ENCODE peak calls at places on chromosomes 13 and 19, in four cellular contexts. One of them, this sample, is unnamed.
A peak's percentile ranks its signal among the peaks of the same experiment; 100 is the strongest.

GRCh38 chr13:39281539-39282150 is 243.4 kb downstream of the NHLRC3 start:
- DNase-seq in stomach: no peak
- DNase-seq in breast epithelium: no peak
- DNase-seq in colonic mucosa: no peak
- DNase-seq in this sample: no peak

GRCh38 chr13:89951341-89951740 is 1396.1 kb upstream of the MIR17HG start:
- DNase-seq in colonic mucosa: no peak
- DNase-seq in stomach: no peak
- DNase-seq in breast epithelium: no peak
- DNase-seq in this sample: no peak

GRCh38 chr19:48994035-48994386 is 324 bp downstream of the RUVBL2 start:
- DNase-seq in breast epithelium: no peak
- DNase-seq in stomach: no peak
- DNase-seq in colonic mucosa: no peak
- DNase-seq in this sample: no peak

GRCh38 chr19:46182476-46182875 is 34.4 kb downstream of the IGFL2 start:
- DNase-seq in stomach: no peak
- DNase-seq in breast epithelium: no peak
- DNase-seq in colonic mucosa: no peak
- DNase-seq in this sample: no peak

GRCh38 chr13:46173656-46174055 is 8.3 kb downstream of the LCP1 start:
- DNase-seq in stomach: no peak
- DNase-seq in colonic mucosa: no peak
- DNase-seq in breast epithelium: no peak
- DNase-seq in this sample: no peak

GRCh38 chr19:51271015-51271600 is 20.2 kb downstream of the SIGLECL1 start:
- DNase-seq in breast epithelium: no peak
- DNase-seq in colonic mucosa: no peak
- DNase-seq in stomach: no peak
- DNase-seq in this sample: no peak

GRCh38 chr19:41626278-41626677 is 596 bp downstream of the CEACAM4 start:
- DNase-seq in breast epithelium: no peak
- DNase-seq in stomach: no peak
- DNase-seq in colonic mucosa: no peak
- DNase-seq in this sample: no peak

GRCh38 chr19:1764293-1764683 is 11.0 kb downstream of the ONECUT3 start:
- DNase-seq in breast epithelium: no peak
- DNase-seq in stomach: no peak
- DNase-seq in colonic mucosa: no peak
- DNase-seq in this sample: no peak

GRCh38 chr13:114026128-114026880 is 52.4 kb upstream of the C13orf46 start:
- DNase-seq in breast epithelium: no peak
- DNase-seq in colonic mucosa: no peak
- DNase-seq in stomach: no peak
- DNase-seq in this sample: no peak

GRCh38 chr19:1041835-1042685 is 2.2 kb downstream of the ABCA7 start:
- DNase-seq in colonic mucosa: peak; percentile 82
- DNase-seq in breast epithelium: no peak
- DNase-seq in stomach: peak; percentile 67
- DNase-seq in this sample: no peak

GRCh38 chr19:55460670-55461258 is 678 bp downstream of the ISOC2 start:
- DNase-seq in colonic mucosa: peak; percentile 92
- DNase-seq in stomach: peak; percentile 78
- DNase-seq in breast epithelium: peak; percentile 77
- DNase-seq in this sample: peak; percentile 73

GRCh38 chr19:51059715-51060114 is 5.2 kb downstream of the KLK13 start:
- DNase-seq in breast epithelium: no peak
- DNase-seq in colonic mucosa: no peak
- DNase-seq in stomach: peak; percentile 17
- DNase-seq in this sample: no peak

GRCh38 chr13:30257433-30258099 is 49.8 kb downstream of the KATNAL1 start:
- DNase-seq in breast epithelium: no peak
- DNase-seq in colonic mucosa: no peak
- DNase-seq in stomach: no peak
- DNase-seq in this sample: no peak

GRCh38 chr13:45445053-45445452 is 19.7 kb upstream of the COG3 start:
- DNase-seq in colonic mucosa: no peak
- DNase-seq in stomach: no peak
- DNase-seq in breast epithelium: no peak
- DNase-seq in this sample: no peak

GRCh38 chr13:24215732-24216131 is 55.2 kb downstream of the SPATA13 start:
- DNase-seq in breast epithelium: peak; percentile 60
- DNase-seq in colonic mucosa: no peak
- DNase-seq in stomach: peak; percentile 63
- DNase-seq in this sample: no peak

GRCh38 chr19:42290523-42291436 is 11.2 kb upstream of the PRR19 start:
- DNase-seq in stomach: no peak
- DNase-seq in breast epithelium: no peak
- DNase-seq in colonic mucosa: no peak
- DNase-seq in this sample: no peak

GRCh38 chr19:38388310-38389100 is at the start of gene SPRED3:
- DNase-seq in stomach: peak; percentile 42
- DNase-seq in breast epithelium: peak; percentile 37
- DNase-seq in colonic mucosa: no peak
- DNase-seq in this sample: no peak

GRCh38 chr13:38008636-38009035 is 139.1 kb upstream of the TRPC4 start:
- DNase-seq in colonic mucosa: peak; percentile 37
- DNase-seq in stomach: no peak
- DNase-seq in breast epithelium: no peak
- DNase-seq in this sample: no peak

GRCh38 chr13:106464076-106464475 is 71.4 kb downstream of the EFNB2 start:
- DNase-seq in breast epithelium: no peak
- DNase-seq in stomach: no peak
- DNase-seq in colonic mucosa: no peak
- DNase-seq in this sample: no peak

GRCh38 chr13:31038834-31039552 is 106.5 kb downstream of the TEX26 start:
- DNase-seq in breast epithelium: no peak
- DNase-seq in stomach: no peak
- DNase-seq in colonic mucosa: no peak
- DNase-seq in this sample: peak; percentile 53

GRCh38 chr19:31338069-31338767 is 11.0 kb downstream of the TSHZ3 start:
- DNase-seq in breast epithelium: no peak
- DNase-seq in colonic mucosa: no peak
- DNase-seq in stomach: no peak
- DNase-seq in this sample: no peak

GRCh38 chr13:47408546-47409319 is 511.9 kb upstream of the HTR2A start:
- DNase-seq in breast epithelium: no peak
- DNase-seq in colonic mucosa: no peak
- DNase-seq in stomach: no peak
- DNase-seq in this sample: no peak

GRCh38 chr19:42121666-42122069 is 10.6 kb downstream of the POU2F2 start:
- DNase-seq in breast epithelium: no peak
- DNase-seq in colonic mucosa: peak; percentile 43
- DNase-seq in stomach: no peak
- DNase-seq in this sample: peak; percentile 67

GRCh38 chr13:71137106-71137505 is 729.9 kb downstream of the DACH1 start:
- DNase-seq in stomach: no peak
- DNase-seq in colonic mucosa: no peak
- DNase-seq in breast epithelium: no peak
- DNase-seq in this sample: no peak

GRCh38 chr13:77375554-77375953 is 48.7 kb upstream of the MYCBP2 start:
- DNase-seq in breast epithelium: no peak
- DNase-seq in colonic mucosa: no peak
- DNase-seq in stomach: no peak
- DNase-seq in this sample: no peak

GRCh38 chr13:73943965-73944233 is 190.3 kb downstream of the KLF12 start:
- DNase-seq in colonic mucosa: no peak
- DNase-seq in stomach: no peak
- DNase-seq in breast epithelium: no peak
- DNase-seq in this sample: no peak

GRCh38 chr13:91381371-91381770 is 17.1 kb upstream of the GPC5 start:
- DNase-seq in breast epithelium: no peak
- DNase-seq in colonic mucosa: no peak
- DNase-seq in stomach: no peak
- DNase-seq in this sample: no peak

GRCh38 chr19:48873476-48874308 is 1.5 kb downstream of the PPP1R15A start:
- DNase-seq in stomach: no peak
- DNase-seq in colonic mucosa: no peak
- DNase-seq in breast epithelium: no peak
- DNase-seq in this sample: no peak

GRCh38 chr19:50925734-50926133 is 14.5 kb upstream of the KLK4 start:
- DNase-seq in breast epithelium: no peak
- DNase-seq in colonic mucosa: no peak
- DNase-seq in stomach: no peak
- DNase-seq in this sample: no peak

GRCh38 chr13:34129422-34129821 is 311.5 kb downstream of the RFC3 start:
- DNase-seq in breast epithelium: no peak
- DNase-seq in stomach: no peak
- DNase-seq in colonic mucosa: no peak
- DNase-seq in this sample: no peak

GRCh38 chr13:32897296-32897695 is 118.9 kb upstream of the KL start:
- DNase-seq in breast epithelium: no peak
- DNase-seq in stomach: no peak
- DNase-seq in colonic mucosa: no peak
- DNase-seq in this sample: no peak

GRCh38 chr19:18385675-18386542 is at the start of gene GDF15:
- DNase-seq in breast epithelium: no peak
- DNase-seq in stomach: peak; percentile 96
- DNase-seq in colonic mucosa: peak; percentile 98
- DNase-seq in this sample: no peak

GRCh38 chr19:32206065-32206464 is 139.3 kb upstream of the ZNF507 start:
- DNase-seq in breast epithelium: no peak
- DNase-seq in colonic mucosa: no peak
- DNase-seq in stomach: no peak
- DNase-seq in this sample: no peak

DNA sequence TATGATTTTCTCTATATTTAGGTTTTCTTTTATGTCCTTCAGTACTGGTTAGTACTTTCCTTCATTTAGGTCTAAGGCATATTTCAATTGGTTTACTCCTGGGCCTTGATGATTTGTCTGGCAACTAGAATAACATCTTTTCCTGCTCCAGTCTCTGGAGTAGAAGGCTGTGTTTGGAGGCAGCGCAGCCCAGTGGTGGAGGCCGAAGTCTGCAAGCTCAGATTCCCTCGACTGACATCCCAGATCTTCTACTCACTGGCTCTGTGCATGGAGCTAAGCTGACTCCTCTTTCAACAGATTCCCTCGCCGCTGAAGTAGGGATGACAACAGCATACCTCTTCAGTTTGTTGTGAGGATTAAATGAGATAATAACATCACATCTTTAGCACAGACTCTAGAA is 141.0 kb downstream of the RAP2A start:
- DNase-seq in stomach: no peak
- DNase-seq in colonic mucosa: peak; percentile 41
- DNase-seq in breast epithelium: no peak
- DNase-seq in this sample: no peak
- TF ChIP-seq CTCF in stomach: no peak
- TF ChIP-seq CTCF in colonic mucosa: peak; percentile 19
- TF ChIP-seq CTCF in breast epithelium: no peak
- TF ChIP-seq CTCF in this sample: peak; percentile 81

DNA sequence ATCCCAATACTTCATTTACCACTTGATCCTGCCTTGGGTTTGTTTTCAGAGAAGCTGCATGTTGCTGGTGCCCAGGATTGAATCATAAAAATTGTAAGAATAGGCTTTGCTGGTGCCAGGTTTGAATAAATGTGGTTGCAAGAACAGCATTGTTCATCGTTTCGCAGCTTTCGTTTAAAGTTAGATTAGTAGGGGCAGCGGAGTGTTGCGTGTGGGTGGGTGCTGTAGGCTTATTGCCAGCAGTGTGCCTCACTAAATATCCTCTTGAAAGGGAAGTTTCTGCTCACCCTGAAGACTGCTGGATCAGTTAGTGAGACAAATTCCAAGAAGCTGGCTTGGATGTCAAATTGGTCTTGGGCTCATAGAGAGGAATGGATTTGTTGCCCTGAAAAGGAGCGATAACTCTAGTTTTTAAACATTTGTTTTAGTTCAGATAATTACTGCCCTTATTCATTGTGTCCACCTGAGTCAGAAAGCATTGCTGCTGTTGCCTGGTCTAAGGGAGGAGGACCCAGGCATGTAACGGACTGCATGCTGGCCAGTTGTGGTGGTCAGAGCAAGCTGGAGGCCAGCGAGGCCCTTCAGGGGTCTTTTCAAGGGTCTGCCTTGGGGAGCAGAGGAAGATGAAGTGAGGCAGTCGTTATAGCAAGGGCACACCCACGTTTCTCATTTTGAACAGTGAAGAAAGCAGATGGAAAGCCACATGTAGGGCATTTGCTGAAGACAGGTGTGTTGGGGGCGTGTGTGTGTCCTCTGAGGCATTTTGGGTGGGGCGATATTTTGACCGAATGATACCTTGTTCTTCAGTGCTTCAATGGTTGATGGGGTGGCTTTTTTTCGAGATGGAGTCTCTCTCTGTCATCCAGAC is 8.5 kb downstream of the ILF3 start:
- DNase-seq in breast epithelium: no peak
- DNase-seq in stomach: no peak
- DNase-seq in colonic mucosa: no peak
- DNase-seq in this sample: no peak
- H3K4me3 ChIP-seq in breast epithelium: no peak overlapping the region
- H3K4me3 ChIP-seq in stomach: no peak overlapping the region
- H3K4me3 ChIP-seq in colonic mucosa: no peak overlapping the region
- H3K4me3 ChIP-seq in this sample: no peak overlapping the region

DNA sequence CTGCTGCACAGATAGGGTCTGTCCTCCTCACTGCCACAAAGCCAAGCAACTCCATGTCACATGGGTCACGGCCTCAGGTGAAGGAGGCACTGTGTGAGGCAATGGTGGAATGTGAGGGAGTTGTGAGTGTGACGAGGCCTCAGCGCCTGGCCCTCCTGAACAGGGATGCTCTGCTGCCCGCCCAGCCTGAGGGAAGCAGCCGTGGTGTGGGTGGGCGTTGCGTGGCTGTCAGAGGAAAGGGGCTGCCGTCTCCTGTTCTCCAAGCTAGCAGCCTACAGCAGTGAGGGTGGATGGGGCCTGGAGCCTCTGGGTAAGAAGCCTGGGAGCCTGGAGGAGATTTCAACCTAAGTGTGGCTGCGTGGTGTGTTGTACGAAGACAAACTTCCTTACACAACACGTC is 125.0 kb downstream of the COL4A1 start:
- DNase-seq in stomach: no peak
- DNase-seq in breast epithelium: no peak
- DNase-seq in colonic mucosa: no peak
- DNase-seq in this sample: no peak
- H3K36me3 ChIP-seq in stomach: peaks cover 98% of the 10 kb centered on the region
- H3K36me3 ChIP-seq in breast epithelium: no peaks in the 10 kb centered on the region
- H3K36me3 ChIP-seq in colonic mucosa: no peaks in the 10 kb centered on the region
- H3K36me3 ChIP-seq in this sample: no peaks in the 10 kb centered on the region

GRCh38 chr19:16957855-16958254 is 68.8 kb downstream of the CPAMD8 start:
- DNase-seq in stomach: no peak
- DNase-seq in breast epithelium: no peak
- DNase-seq in colonic mucosa: no peak
- DNase-seq in this sample: no peak

GRCh38 chr19:16951529-16951928 is 62.7 kb downstream of the F2RL3 start:
- DNase-seq in colonic mucosa: no peak
- DNase-seq in breast epithelium: no peak
- DNase-seq in stomach: no peak
- DNase-seq in this sample: no peak

GRCh38 chr19:16952046-16952445 is 63.2 kb downstream of the F2RL3 start:
- DNase-seq in breast epithelium: no peak
- DNase-seq in stomach: no peak
- DNase-seq in colonic mucosa: no peak
- DNase-seq in this sample: no peak

GRCh38 chr19:16957151-16957662 is 68.4 kb downstream of the F2RL3 start:
- DNase-seq in stomach: no peak
- DNase-seq in breast epithelium: peak; percentile 20
- DNase-seq in colonic mucosa: peak; percentile 21
- DNase-seq in this sample: no peak
- TF ChIP-seq CTCF in stomach: no peak
- TF ChIP-seq CTCF in breast epithelium: no peak
- TF ChIP-seq CTCF in colonic mucosa: no peak
- TF ChIP-seq CTCF in this sample: no peak

GRCh38 chr19:13045812-13046211 is 50.5 kb downstream of the NFIX start:
- DNase-seq in breast epithelium: no peak
- DNase-seq in colonic mucosa: no peak
- DNase-seq in stomach: no peak
- DNase-seq in this sample: no peak
- H3K4me3 ChIP-seq in breast epithelium: no peak overlapping the region
- H3K4me3 ChIP-seq in colonic mucosa: no peak overlapping the region
- H3K4me3 ChIP-seq in stomach: no peak overlapping the region
- H3K4me3 ChIP-seq in this sample: no peak overlapping the region

This sample was measured in GM06990.